ENCODE peak calls at places on chromosomes 16 and 17, in six cellular contexts. O is GM23248; N is kidney; H is adipocyte; S is mammary epithelial cell; G is CD4-positive, alpha-beta T cell. X is an unnamed sample.

GRCh38 chr16:57475711-57476339 is 10.5 kb downstream of the DOK4 start:
- DNase-seq in O (peak; percentile 47), N (peak; percentile 85), H (peak; percentile 36), S (no peak), G (peak; percentile 59), X (peak; percentile 76)

GRCh38 chr17:57379237-57380054 is 123.1 kb downstream of the MSI2 start:
- DNase-seq in O (no peak), N (no peak), H (peak; percentile 38), S (no peak), G (no peak), X (no peak)

GRCh38 chr17:54944796-54945195 is 23.7 kb downstream of the COX11 start:
- DNase-seq in O (peak; percentile 49), N (no peak), H (no peak), S (no peak), G (no peak), X (no peak)

GRCh38 chr17:8126306-8127066 is 2.6 kb upstream of the HES7 start:
- DNase-seq in O (peak; percentile 67), N (peak; percentile 77), H (peak; percentile 82), S (peak; percentile 40), G (no peak), X (peak; percentile 37)

GRCh38 chr16:88478889-88479794 is 26.1 kb downstream of the ZFPM1 start:
- DNase-seq in O (no peak), N (no peak), H (no peak), S (no peak), G (no peak), X (no peak)

GRCh38 chr17:82891911-82892310 is 52.1 kb upstream of the ZNF750 start:
- DNase-seq in O (no peak), N (peak; percentile 58), H (no peak), S (no peak), G (no peak), X (no peak)

GRCh38 chr16:56337131-56337857 is 88.1 kb downstream of the AMFR start:
- DNase-seq in O (no peak), N (peak; percentile 44), H (no peak), S (no peak), G (no peak), X (no peak)

GRCh38 chr16:4309833-4310266 is 6.0 kb upstream of the GLIS2 start:
- DNase-seq in O (peak; percentile 70), N (peak; percentile 83), H (peak; percentile 82), S (no peak), G (no peak), X (peak; percentile 46)

GRCh38 chr17:47204722-47205418 is 4.3 kb upstream of the MYL4 start:
- DNase-seq in O (peak; percentile 74), N (no peak), H (peak; percentile 46), S (peak; percentile 41), G (peak; percentile 14), X (peak; percentile 43)

DNA sequence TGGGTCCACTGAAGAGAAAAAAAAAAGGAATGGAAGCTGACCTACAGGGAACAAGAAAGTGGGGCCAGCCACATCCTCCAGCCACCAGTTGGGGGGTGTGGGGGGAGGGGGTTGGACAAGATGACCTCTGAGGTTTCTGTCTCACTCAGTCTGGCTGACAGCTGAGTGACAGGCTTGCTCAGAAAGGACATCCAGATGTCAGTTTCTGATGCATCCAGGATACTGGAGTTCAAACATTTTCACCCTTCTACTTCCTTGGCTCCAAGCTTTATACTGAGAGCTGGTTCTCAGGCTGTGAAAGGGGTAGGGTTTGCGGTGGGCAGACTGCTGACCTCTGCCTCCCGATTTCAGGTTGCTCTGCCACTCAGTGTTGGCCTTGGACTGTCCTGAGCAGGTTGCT is 2178.3 kb downstream of the TP53TG3F start:
- DNase-seq in O (no peak), N (no peak), H (no peak), S (no peak), G (no peak), X (no peak)
- H3K9me3 ChIP-seq in O (no peaks in the 10 kb centered on the region), N (no peaks in the 10 kb centered on the region), H (no peaks in the 10 kb centered on the region), S (peaks cover 19% of the 10 kb centered on the region), G (peaks cover 18% of the 10 kb centered on the region), X (no peaks in the 10 kb centered on the region)

DNA sequence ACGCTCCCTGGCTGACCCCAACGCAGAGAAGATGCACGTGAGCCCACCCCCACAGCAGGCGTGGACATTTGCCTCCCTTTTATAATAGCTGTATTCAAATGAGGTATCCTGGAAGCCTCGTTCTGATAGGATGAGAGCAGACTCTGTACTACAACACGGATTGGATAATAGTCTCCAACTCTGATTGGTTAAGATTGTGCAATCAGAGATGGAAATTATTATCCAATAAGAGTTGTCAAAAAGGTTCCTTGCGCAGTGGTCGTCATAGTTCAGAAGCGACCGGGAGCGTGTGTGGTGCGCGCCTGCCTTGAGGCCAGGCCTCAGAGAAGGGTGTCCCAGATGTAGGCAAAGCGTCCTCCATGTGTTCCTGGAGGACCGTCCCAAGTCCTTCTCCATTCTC is 104.6 kb downstream of the USP22 start:
- DNase-seq in O (no peak), N (no peak), H (no peak), S (no peak), G (no peak), X (no peak)
- H3K9me3 ChIP-seq in O (no peaks in the 10 kb centered on the region), N (no peaks in the 10 kb centered on the region), H (no peaks in the 10 kb centered on the region), S (no peaks in the 10 kb centered on the region), G (no peaks in the 10 kb centered on the region), X (no peaks in the 10 kb centered on the region)

GRCh38 chr17:37111329-37111728 is 162.6 kb downstream of the AATF start:
- DNase-seq in O (no peak), N (no peak), H (no peak), S (no peak), G (no peak), X (no peak)
- H3K9me3 ChIP-seq in O (no peaks in the 10 kb centered on the region), N (no peaks in the 10 kb centered on the region), H (no peaks in the 10 kb centered on the region), S (no peaks in the 10 kb centered on the region), G (no peaks in the 10 kb centered on the region), X (no peaks in the 10 kb centered on the region)

DNA sequence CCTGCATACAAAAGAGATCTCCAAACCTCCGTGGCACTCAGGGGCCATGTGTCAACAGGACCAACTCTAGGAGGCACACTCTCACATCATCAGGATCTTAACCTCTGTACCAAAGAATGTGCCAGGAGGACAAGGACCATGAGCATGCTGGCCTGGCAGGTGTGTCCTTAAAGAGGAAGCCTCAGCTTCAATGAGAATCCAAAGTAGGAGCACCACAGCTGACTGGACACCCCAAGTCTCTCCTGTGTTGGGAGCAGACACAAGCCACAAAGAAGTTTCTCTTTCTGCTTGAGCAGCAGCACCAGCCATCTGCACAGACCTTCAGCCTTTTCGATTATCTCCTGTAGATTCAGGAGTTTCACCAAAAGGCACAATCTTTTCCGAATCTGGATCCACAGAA is 1734.5 kb downstream of the TP53TG3F start:
- DNase-seq in O (no peak), N (no peak), H (no peak), S (no peak), G (no peak), X (no peak)
- H3K9me3 ChIP-seq in O (no peaks in the 10 kb centered on the region), N (no peaks in the 10 kb centered on the region), H (peaks cover 4% of the 10 kb centered on the region), S (peaks cover 17% of the 10 kb centered on the region), G (peaks cover 4% of the 10 kb centered on the region), X (no peaks in the 10 kb centered on the region)

DNA sequence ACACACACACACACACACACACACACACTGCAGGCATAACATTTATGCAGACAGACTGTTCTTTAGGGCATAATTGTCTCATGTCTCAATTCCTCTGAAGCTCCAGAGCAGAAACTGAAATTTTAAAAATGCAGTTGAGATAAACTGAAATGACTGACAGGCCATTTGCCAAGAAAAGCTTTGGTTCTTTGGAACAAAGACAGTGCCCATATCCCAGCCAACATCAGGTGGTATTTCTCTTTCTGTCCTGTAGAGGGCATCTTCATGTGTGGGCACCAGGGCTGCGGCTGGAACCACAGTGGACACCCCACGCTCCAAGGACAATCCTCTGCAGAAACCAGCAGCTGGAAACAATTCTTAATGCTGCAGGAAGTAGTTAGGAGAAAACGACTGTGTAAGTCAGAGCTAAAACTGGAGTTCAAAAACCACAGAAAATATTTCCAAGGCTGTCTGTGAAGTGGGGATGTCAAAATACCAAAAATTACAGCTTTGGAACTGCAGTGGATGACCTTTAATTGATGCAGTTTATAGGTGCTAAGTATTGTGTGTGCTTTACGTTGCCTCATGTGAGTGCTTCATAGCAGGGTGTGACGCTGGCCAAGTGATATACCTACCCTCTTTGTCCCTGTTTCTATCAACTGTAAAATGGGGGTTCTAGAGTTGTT is 10.6 kb upstream of the MEFV start:
- DNase-seq in O (peak; percentile 86), N (no peak), H (peak; percentile 79), S (peak; percentile 26), G (no peak), X (no peak)
- H3K9me3 ChIP-seq in O (no peaks in the 10 kb centered on the region), N (no peaks in the 10 kb centered on the region), H (no peaks in the 10 kb centered on the region), S (peaks cover 2% of the 10 kb centered on the region), G (no peaks in the 10 kb centered on the region), X (no peaks in the 10 kb centered on the region)

DNA sequence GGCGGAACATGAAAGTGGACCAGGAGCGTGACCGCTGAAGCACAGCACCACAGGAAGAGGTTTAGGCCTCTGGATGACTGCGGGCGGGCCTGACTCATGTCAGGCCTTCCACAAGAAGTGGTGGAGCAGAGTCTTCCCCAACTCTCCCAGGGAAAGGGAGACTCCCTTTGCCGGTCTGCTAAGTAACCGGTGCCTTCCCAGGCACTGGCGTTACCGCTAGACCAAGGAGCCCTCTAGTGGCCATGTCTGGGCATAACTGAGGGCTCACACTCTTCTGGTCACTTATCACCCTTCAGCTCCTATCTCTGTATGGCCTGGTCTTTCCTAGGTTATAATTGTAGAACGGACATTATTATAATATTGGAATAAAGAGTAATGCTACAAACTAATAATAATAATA is 1931.9 kb downstream of the TP53TG3F start:
- DNase-seq in O (peak; percentile 55), N (no peak), H (peak; percentile 28), S (peak; percentile 29), G (no peak), X (no peak)
- H3K9me3 ChIP-seq in O (no peaks in the 10 kb centered on the region), N (no peaks in the 10 kb centered on the region), H (no peaks in the 10 kb centered on the region), S (no peaks in the 10 kb centered on the region), G (peaks cover 13% of the 10 kb centered on the region), X (no peaks in the 10 kb centered on the region)

DNA sequence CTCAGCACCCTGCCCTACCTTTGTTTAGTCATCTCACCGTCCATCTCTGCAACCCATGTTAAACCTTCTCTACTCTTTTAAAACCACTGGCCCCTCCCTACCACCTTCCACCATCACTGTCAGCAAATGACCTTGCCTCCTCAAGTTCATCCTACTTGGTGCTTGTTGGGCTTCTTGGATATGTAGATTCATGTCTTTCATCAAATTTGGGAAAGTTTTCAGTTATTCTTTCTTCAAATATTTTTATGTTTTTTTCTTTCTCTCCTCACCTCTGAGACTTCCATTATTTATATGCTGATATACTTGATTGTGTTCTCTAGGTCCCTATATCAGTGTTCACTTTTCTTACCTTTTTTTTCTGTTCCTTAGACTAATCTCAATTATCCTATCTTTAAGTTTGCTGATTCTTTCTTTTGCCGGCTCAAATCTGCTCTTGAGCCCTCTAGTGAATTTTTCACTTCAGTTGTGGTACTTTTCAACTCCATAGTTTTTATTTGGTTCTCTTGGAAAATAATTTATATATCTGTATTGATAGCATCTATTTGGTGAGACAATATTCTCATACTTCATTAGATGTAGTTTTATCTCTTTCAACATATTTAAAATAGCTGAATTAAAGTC is 28.7 kb upstream of the ALDH3A2 start:
- DNase-seq in O (no peak), N (no peak), H (no peak), S (no peak), G (no peak), X (no peak)
- H3K9me3 ChIP-seq in O (no peaks in the 10 kb centered on the region), N (peaks cover 11% of the 10 kb centered on the region), H (peaks cover 33% of the 10 kb centered on the region), S (peaks cover 3% of the 10 kb centered on the region), G (peaks cover 32% of the 10 kb centered on the region), X (peaks cover 8% of the 10 kb centered on the region)